ENCODE peak calls at places on chromosomes 16 and 17, in nine cellular contexts. N is neural progenitor cell, H is Karpas-422, S is mesenchymal stem cell, R is PC-3, J is fibroblast of lung, B is colonic mucosa, Q is endodermal cell, T is GM23248. A is an unnamed sample.

GRCh38 chr17:72517413-72518237 is 396.8 kb downstream of the SOX9 start:
- DNase-seq in R (no peak), T (no peak), H (peak; percentile 52), N (no peak), B (no peak), J (peak; percentile 45), Q (no peak), S (no peak), A (no peak)

GRCh38 chr17:38577244-38577643 is 28.5 kb downstream of the SRCIN1 start:
- DNase-seq in R (no peak), J (no peak), Q (no peak), H (no peak), S (no peak), B (no peak), N (no peak), T (no peak), A (no peak)

GRCh38 chr16:62678796-62679195 is 642.6 kb upstream of the CDH8 start:
- DNase-seq in N (no peak), J (no peak), Q (no peak), H (no peak), R (no peak), T (no peak), B (no peak), S (no peak), A (no peak)

GRCh38 chr16:83312015-83312734 is 495.6 kb upstream of the HSBP1 start:
- DNase-seq in H (no peak), S (no peak), R (no peak), N (no peak), T (no peak), Q (peak; percentile 57), B (no peak), J (no peak), A (no peak)

GRCh38 chr17:27879987-27880608 is 13.1 kb downstream of the LYRM9 start:
- DNase-seq in S (peak; percentile 63), T (peak; percentile 73), J (peak; percentile 33), Q (peak; percentile 96), B (peak; percentile 87), N (peak; percentile 87), R (peak; percentile 69), H (peak; percentile 87), A (peak; percentile 79)

GRCh38 chr16:11670171-11671131 is 2.2 kb downstream of the SNN start:
- DNase-seq in R (no peak), N (no peak), B (no peak), T (peak; percentile 29), Q (peak; percentile 50), J (no peak), H (no peak), S (no peak), A (peak; percentile 76)

GRCh38 chr17:8057691-8058114 is 18.8 kb downstream of the ALOX15B start:
- DNase-seq in R (peak; percentile 94), S (peak; percentile 85), T (peak; percentile 88), B (peak; percentile 48), H (peak; percentile 94), N (peak; percentile 89), J (peak; percentile 67), Q (peak; percentile 90), A (peak; percentile 49)

GRCh38 chr17:72175787-72176515 is 55.1 kb downstream of the SOX9 start:
- DNase-seq in S (no peak), B (no peak), Q (no peak), R (peak; percentile 85), N (no peak), J (peak; percentile 84), H (no peak), T (peak; percentile 14), A (peak; percentile 72)

GRCh38 chr16:21156767-21157467 is 1.6 kb upstream of the LDAF1 start:
- DNase-seq in H (peak; percentile 59), T (peak; percentile 81), R (peak; percentile 77), S (peak; percentile 83), J (peak; percentile 81), B (peak; percentile 68), Q (peak; percentile 82), N (peak; percentile 75), A (no peak)

GRCh38 chr16:68436581-68436980 is 11.7 kb downstream of the SMPD3 start:
- DNase-seq in B (no peak), H (peak; percentile 73), S (no peak), N (peak; percentile 30), Q (peak; percentile 75), J (no peak), R (peak; percentile 35), T (no peak), A (no peak)

GRCh38 chr16:12646490-12647274 is 157.0 kb downstream of the CPPED1 start:
- DNase-seq in H (no peak), Q (no peak), J (peak; percentile 10), N (no peak), S (peak; percentile 20), T (peak; percentile 38), B (no peak), R (no peak), A (no peak)

DNA sequence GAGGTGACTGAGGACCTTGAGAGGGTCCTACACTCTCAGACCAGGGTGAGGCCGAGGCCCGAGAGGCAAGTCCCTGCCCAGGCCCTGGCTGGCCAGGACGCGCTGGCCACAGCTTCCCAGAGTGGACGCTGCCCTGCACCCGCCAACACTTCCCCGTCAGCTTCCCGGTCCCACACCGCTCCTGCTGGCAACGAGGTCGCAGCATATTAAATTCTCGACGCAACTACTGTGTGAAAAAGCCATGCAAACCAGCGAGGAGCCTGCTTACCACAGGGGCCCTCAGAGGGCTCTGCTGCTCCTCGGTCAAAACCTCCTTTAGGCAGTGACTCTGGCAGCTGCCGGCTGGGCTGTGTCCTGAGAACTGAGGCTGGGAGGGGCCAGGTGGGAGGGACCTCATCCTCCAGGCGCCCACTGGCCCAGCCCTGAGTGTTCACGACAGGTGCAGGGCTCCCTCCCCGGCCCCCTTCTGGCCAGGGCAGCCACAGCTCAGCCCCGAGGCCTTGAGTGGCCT is 2.1 kb upstream of the TEX19 start:
- DNase-seq in N (peak; percentile 40), S (no peak), B (no peak), R (no peak), J (no peak), Q (peak; percentile 88), H (no peak), T (no peak), A (no peak)
- H3K27ac ChIP-seq in N (no peak overlapping the region), S (no peak overlapping the region), B (no peak overlapping the region), R (no peak overlapping the region), J (no peak overlapping the region), Q (no peak overlapping the region), H (no peak overlapping the region), T (no peak overlapping the region), A (no peak overlapping the region)

GRCh38 chr16:56912746-56913703 is 18.9 kb upstream of the HERPUD1 start:
- DNase-seq in H (no peak), Q (no peak), T (peak; percentile 87), B (peak; percentile 56), J (peak; percentile 74), S (peak; percentile 62), N (no peak), R (no peak), A (no peak)
- H3K9ac ChIP-seq in H (peak overlapping the region; percentile 23), Q (no peak overlapping the region), T (no peak overlapping the region), B (peak overlapping the region; percentile 39), J (no peak overlapping the region), S (no peak overlapping the region), N (no peak overlapping the region), R (no peak overlapping the region), A (no peak overlapping the region)

GRCh38 chr17:42780816-42781638 is 617 bp downstream of the WNK4 start:
- DNase-seq in R (no peak), J (no peak), N (peak; percentile 62), H (no peak), B (no peak), Q (peak; percentile 69), T (peak; percentile 60), S (peak; percentile 30), A (no peak)
- H3K4me3 ChIP-seq in R (peak overlapping the region; percentile 99), J (peak overlapping the region; percentile 53), N (peak overlapping the region; percentile 68), H (no peak overlapping the region), B (peak overlapping the region; percentile 48), Q (peak overlapping the region; percentile 71), T (peak overlapping the region; percentile 85), S (peak overlapping the region; percentile 75), A (peak overlapping the region; percentile 79)

GRCh38 chr17:51813784-51814174 is 344.7 kb downstream of the CA10 start:
- DNase-seq in N (no peak), J (no peak), R (no peak), S (no peak), B (no peak), T (no peak), H (no peak), Q (no peak), A (no peak)
- H3K27ac ChIP-seq in N (no peak overlapping the region), J (no peak overlapping the region), R (no peak overlapping the region), S (no peak overlapping the region), B (no peak overlapping the region), T (no peak overlapping the region), H (no peak overlapping the region), Q (no peak overlapping the region), A (peak overlapping the region; percentile 32)

A was measured in kidney.